ENCODE peak calls at places on chromosomes 1 and 21, in four cellular contexts. J, F, N and I are unnamed samples.

GRCh38 chr1:212291505-212292134 is 6.4 kb downstream of the PPP2R5A start:
- DNase-seq in F (no peak), J (no peak), N (peak), I (peak)

GRCh38 chr1:94105501-94105952 is 15.4 kb downstream of the ABCA4 start:
- DNase-seq in J (no peak), F (no peak), N (no peak), I (no peak)

GRCh38 chr1:59143824-59144223 is 153.1 kb upstream of the FGGY start:
- DNase-seq in N (no peak), J (no peak), F (no peak), I (no peak)

GRCh38 chr1:153190373-153190772 is 12.9 kb upstream of the LELP1 start:
- DNase-seq in N (no peak), F (no peak), J (no peak), I (no peak)

GRCh38 chr1:102466487-102466886 is 469.8 kb upstream of the OLFM3 start:
- DNase-seq in J (no peak), N (no peak), F (no peak), I (no peak)

GRCh38 chr1:86018311-86018923 is 138.2 kb downstream of the COL24A1 start:
- DNase-seq in F (peak), J (peak), N (peak), I (peak)

GRCh38 chr1:229863651-229864545 is 203.1 kb upstream of the GALNT2 start:
- DNase-seq in N (no peak), J (no peak), F (no peak), I (no peak)

GRCh38 chr1:225845097-225845496 is 35.2 kb downstream of the EPHX1 start:
- DNase-seq in F (no peak), N (no peak), J (no peak), I (no peak)

GRCh38 chr1:162276493-162276892 is 100.2 kb downstream of the SPATA46 start:
- DNase-seq in J (no peak), N (peak), F (peak), I (peak)

GRCh38 chr21:35556536-35556935 is 503.8 kb downstream of the SETD4 start:
- DNase-seq in N (no peak), J (no peak), F (no peak), I (no peak)

GRCh38 chr1:28914228-28915035 is at the start of gene EPB41:
- DNase-seq in N (peak), J (peak), F (peak), I (peak)

GRCh38 chr1:2098301-2098698 is 48.1 kb downstream of the PRKCZ start:
- DNase-seq in J (peak), N (no peak), F (no peak), I (no peak)

GRCh38 chr1:172149377-172149776 is 271.1 kb upstream of the C1orf105 start:
- DNase-seq in N (no peak), J (no peak), F (no peak), I (no peak)

GRCh38 chr1:145936247-145936646 is 9.0 kb upstream of the RBM8A start:
- DNase-seq in J (no peak), F (no peak), N (no peak), I (no peak)

GRCh38 chr1:172270605-172271004 is 149.9 kb upstream of the C1orf105 start:
- DNase-seq in F (no peak), J (no peak), N (peak), I (no peak)

GRCh38 chr21:25701529-25701928 is 33.2 kb downstream of the ATP5PF start:
- DNase-seq in J (no peak), N (no peak), F (no peak), I (no peak)

GRCh38 chr1:212607206-212607923 is 1.2 kb upstream of the ATF3 start:
- DNase-seq in J (no peak), N (peak), F (no peak), I (no peak)

GRCh38 chr1:9557624-9558023 is 18.4 kb downstream of the SLC25A33 start:
- DNase-seq in N (no peak), J (no peak), F (no peak), I (no peak)

GRCh38 chr21:45304945-45305344 is 17.2 kb upstream of the POFUT2 start:
- DNase-seq in N (no peak), J (no peak), F (no peak), I (no peak)

GRCh38 chr1:96641292-96641691 is 80.3 kb upstream of the PTBP2 start:
- DNase-seq in N (peak), J (no peak), F (no peak), I (no peak)

GRCh38 chr1:31570906-31571305 is 5.4 kb upstream of the TINAGL1 start:
- DNase-seq in F (no peak), J (no peak), N (peak), I (no peak)

GRCh38 chr1:109732390-109732763 is 8.5 kb downstream of the GSTM3 start:
- DNase-seq in N (no peak), F (no peak), J (no peak), I (no peak)

GRCh38 chr1:161487483-161487827 is 17.8 kb upstream of the FCGR2A start:
- DNase-seq in J (peak), F (no peak), N (peak), I (no peak)

GRCh38 chr1:117026361-117026760 is 24.8 kb downstream of the CD101 start:
- DNase-seq in F (no peak), N (no peak), J (no peak), I (no peak)

GRCh38 chr1:115771847-115772457 is 3.4 kb upstream of the CASQ2 start:
- DNase-seq in N (peak), J (peak), F (peak), I (peak)

GRCh38 chr21:42784896-42785451 is 94.4 kb downstream of the WDR4 start:
- DNase-seq in F (no peak), N (no peak), J (no peak), I (no peak)